ENCODE peak calls at places on chromosomes 5 and 9, in four cellular contexts. H, Y, I and M are unnamed samples.

GRCh38 chr5:73213566-73213998 is 40.6 kb downstream of the TMEM174 start:
- DNase-seq in H (no peak), Y (no peak), I (no peak), M (no peak)

GRCh38 chr9:125043148-125043547 is 100.2 kb downstream of the SCAI start:
- DNase-seq in H (no peak), Y (no peak), I (no peak), M (no peak)

GRCh38 chr5:68331202-68332108 is 115.9 kb downstream of the PIK3R1 start:
- DNase-seq in H (no peak), Y (no peak), I (no peak), M (no peak)

GRCh38 chr9:84170521-84171141 is 169.9 kb downstream of the SLC28A3 start:
- DNase-seq in H (peak; percentile 85), Y (no peak), I (peak; percentile 81), M (peak; percentile 17)

GRCh38 chr9:112493738-112494137 is 7.1 kb downstream of the KIAA1958 start:
- DNase-seq in H (peak; percentile 30), Y (no peak), I (no peak), M (no peak)

GRCh38 chr5:173866249-173867172 is 21.6 kb upstream of the CPEB4 start:
- DNase-seq in H (no peak), Y (no peak), I (no peak), M (no peak)

GRCh38 chr9:755454-756381 is 85.8 kb upstream of the DMRT1 start:
- DNase-seq in H (no peak), Y (no peak), I (peak; percentile 40), M (no peak)

GRCh38 chr9:120610975-120611689 is 31.2 kb upstream of the CDK5RAP2 start:
- DNase-seq in H (no peak), Y (no peak), I (no peak), M (no peak)

GRCh38 chr5:86011937-86012336 is 605.8 kb upstream of the COX7C start:
- DNase-seq in H (no peak), Y (no peak), I (no peak), M (no peak)

GRCh38 chr5:133552925-133553525 is 59.3 kb downstream of the FSTL4 start:
- DNase-seq in H (no peak), Y (peak; percentile 36), I (peak; percentile 41), M (peak; percentile 49)

GRCh38 chr9:20022410-20022809 is 233.6 kb upstream of the SLC24A2 start:
- DNase-seq in H (no peak), Y (no peak), I (no peak), M (no peak)

GRCh38 chr5:125277494-125278154 is 531.2 kb upstream of the ZNF608 start:
- DNase-seq in H (no peak), Y (no peak), I (peak; percentile 72), M (no peak)

GRCh38 chr9:119078015-119078414 is 291.2 kb downstream of the BRINP1 start:
- DNase-seq in H (no peak), Y (no peak), I (no peak), M (no peak)

GRCh38 chr9:130448035-130448624 is 3.4 kb downstream of the ASS1 start:
- DNase-seq in H (no peak), Y (no peak), I (no peak), M (no peak)

GRCh38 chr5:108818613-108819272 is 71.0 kb downstream of the FER start:
- DNase-seq in H (no peak), Y (no peak), I (no peak), M (no peak)

GRCh38 chr5:40826778-40827478 is 8.1 kb downstream of the RPL37 start:
- DNase-seq in H (no peak), Y (no peak), I (no peak), M (no peak)

GRCh38 chr5:181129601-181130000 is 1.4 kb downstream of the OR2V1 start:
- DNase-seq in H (no peak), Y (no peak), I (no peak), M (no peak)

GRCh38 chr5:2817031-2817603 is 65.6 kb upstream of the IRX2 start:
- DNase-seq in H (no peak), Y (no peak), I (no peak), M (no peak)

GRCh38 chr9:92385953-92386352 is 18.4 kb downstream of the OGN start:
- DNase-seq in H (no peak), Y (no peak), I (peak; percentile 2), M (no peak)

GRCh38 chr9:134317431-134318414 is 8.5 kb upstream of the RXRA start:
- DNase-seq in H (peak; percentile 11), Y (no peak), I (no peak), M (no peak)

GRCh38 chr9:20623021-20623747 is 885 bp upstream of the MLLT3 start:
- DNase-seq in H (peak; percentile 30), Y (peak; percentile 72), I (no peak), M (peak; percentile 68)

GRCh38 chr9:32970554-32970953 is 30.9 kb downstream of the APTX start:
- DNase-seq in H (no peak), Y (no peak), I (no peak), M (no peak)

GRCh38 chr9:32966036-32966435 is 35.4 kb downstream of the APTX start:
- DNase-seq in H (no peak), Y (no peak), I (no peak), M (no peak)

GRCh38 chr9:32969270-32969669 is 32.2 kb downstream of the APTX start:
- DNase-seq in H (no peak), Y (no peak), I (no peak), M (no peak)

GRCh38 chr9:32968101-32969011 is 33.1 kb downstream of the APTX start:
- DNase-seq in H (peak; percentile 41), Y (peak; percentile 38), I (peak; percentile 6), M (peak; percentile 37)
- H3K27ac ChIP-seq in H (no peak overlapping the region), Y (no peak overlapping the region), I (no peak overlapping the region), M (no peak overlapping the region)

GRCh38 chr9:6489099-6489498 is 76.1 kb downstream of the UHRF2 start:
- DNase-seq in H (no peak), Y (no peak), I (no peak), M (no peak)
- H3K4me3 ChIP-seq in H (no peak overlapping the region), Y (no peak overlapping the region), I (no peak overlapping the region), M (no peak overlapping the region)

GRCh38 chr5:34674226-34674625 is 18.1 kb downstream of the RAI14 start:
- DNase-seq in H (no peak), Y (no peak), I (no peak), M (no peak)

GRCh38 chr5:34673463-34674125 is 17.5 kb downstream of the RAI14 start:
- DNase-seq in H (no peak), Y (no peak), I (no peak), M (no peak)

GRCh38 chr5:34677428-34677827 is 21.3 kb downstream of the RAI14 start:
- DNase-seq in H (no peak), Y (no peak), I (no peak), M (no peak)

GRCh38 chr5:34676409-34676808 is 20.3 kb downstream of the RAI14 start:
- DNase-seq in H (no peak), Y (no peak), I (no peak), M (no peak)

GRCh38 chr5:34675857-34676256 is 19.7 kb downstream of the RAI14 start:
- DNase-seq in H (no peak), Y (no peak), I (no peak), M (no peak)
- H3K27ac ChIP-seq in H (no peak overlapping the region), Y (no peak overlapping the region), I (no peak overlapping the region), M (no peak overlapping the region)

GRCh38 chr9:108953983-108954574 is 19.9 kb downstream of the ABITRAM start:
- DNase-seq in H (no peak), Y (peak; percentile 16), I (peak; percentile 37), M (no peak)
- H3K4me3 ChIP-seq in H (no peak overlapping the region), Y (no peak overlapping the region), I (no peak overlapping the region), M (no peak overlapping the region)

GRCh38 chr5:157761690-157762611 is 18.4 kb downstream of the LSM11 start:
- DNase-seq in H (no peak), Y (peak; percentile 24), I (peak; percentile 35), M (no peak)
- H3K27ac ChIP-seq in H (no peak overlapping the region), Y (no peak overlapping the region), I (no peak overlapping the region), M (no peak overlapping the region)

DNA sequence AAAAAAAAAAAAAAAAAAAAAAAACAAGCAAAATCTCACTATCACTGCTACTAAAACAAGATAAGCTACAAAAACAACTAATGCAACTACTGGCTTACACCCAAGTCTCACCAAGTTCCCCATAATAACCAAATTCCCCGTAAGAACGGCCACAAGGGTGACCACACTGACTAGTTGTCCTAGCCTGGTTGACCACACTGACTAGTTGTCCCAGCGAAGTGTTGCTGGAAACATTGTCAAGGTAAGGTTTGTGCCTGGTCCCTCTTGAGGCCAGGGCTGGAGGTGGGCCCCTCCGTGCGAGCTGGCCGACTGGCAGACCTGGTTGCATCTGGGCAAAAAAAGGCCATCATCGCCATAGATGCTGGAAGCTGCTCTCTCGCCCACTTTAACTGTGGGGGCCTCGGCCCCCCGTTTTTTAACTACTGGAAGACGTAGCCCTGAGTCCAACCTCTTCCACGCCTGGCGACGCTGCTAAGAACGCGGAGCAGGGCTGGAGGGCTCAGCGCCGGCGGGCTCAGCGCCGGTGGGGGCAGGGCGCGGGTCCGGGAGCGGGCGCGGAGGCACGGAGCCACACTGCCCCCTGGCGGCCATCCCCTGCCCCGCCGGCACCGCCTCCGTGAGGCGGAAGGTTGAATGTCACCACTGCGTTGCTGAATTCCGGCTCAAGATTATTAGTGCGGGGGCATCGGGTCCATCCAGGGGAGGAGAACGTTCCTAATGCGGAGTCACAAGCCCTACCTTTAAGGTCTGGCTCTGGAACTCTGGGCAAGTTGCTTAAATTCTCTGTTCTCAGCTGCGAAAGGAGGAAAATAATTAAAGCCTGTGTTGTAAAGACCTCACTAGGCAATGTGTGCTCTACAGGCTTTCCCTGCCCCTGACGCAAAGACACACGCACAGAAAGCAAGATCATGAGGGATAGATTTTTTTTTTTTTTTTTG is 84.0 kb downstream of the HSD17B3 start:
- DNase-seq in H (peak; percentile 76), Y (peak; percentile 73), I (no peak), M (peak; percentile 48)
- H3K4me3 ChIP-seq in H (peak overlapping the region; percentile 24), Y (peak overlapping the region; percentile 22), I (peak overlapping the region; percentile 30), M (peak overlapping the region; percentile 27)

GRCh38 chr5:37197340-37198050 is 51.7 kb downstream of the CPLANE1 start:
- DNase-seq in H (no peak), Y (peak; percentile 16), I (no peak), M (no peak)
- H3K27ac ChIP-seq in H (no peak overlapping the region), Y (no peak overlapping the region), I (no peak overlapping the region), M (peak overlapping the region; percentile 32)

GRCh38 chr5:151151793-151152192 is 5.8 kb downstream of the ANXA6 start:
- DNase-seq in H (no peak), Y (no peak), I (no peak), M (no peak)
- H3K4me3 ChIP-seq in H (no peak overlapping the region), Y (peak overlapping the region; percentile 35), I (no peak overlapping the region), M (no peak overlapping the region)

DNA sequence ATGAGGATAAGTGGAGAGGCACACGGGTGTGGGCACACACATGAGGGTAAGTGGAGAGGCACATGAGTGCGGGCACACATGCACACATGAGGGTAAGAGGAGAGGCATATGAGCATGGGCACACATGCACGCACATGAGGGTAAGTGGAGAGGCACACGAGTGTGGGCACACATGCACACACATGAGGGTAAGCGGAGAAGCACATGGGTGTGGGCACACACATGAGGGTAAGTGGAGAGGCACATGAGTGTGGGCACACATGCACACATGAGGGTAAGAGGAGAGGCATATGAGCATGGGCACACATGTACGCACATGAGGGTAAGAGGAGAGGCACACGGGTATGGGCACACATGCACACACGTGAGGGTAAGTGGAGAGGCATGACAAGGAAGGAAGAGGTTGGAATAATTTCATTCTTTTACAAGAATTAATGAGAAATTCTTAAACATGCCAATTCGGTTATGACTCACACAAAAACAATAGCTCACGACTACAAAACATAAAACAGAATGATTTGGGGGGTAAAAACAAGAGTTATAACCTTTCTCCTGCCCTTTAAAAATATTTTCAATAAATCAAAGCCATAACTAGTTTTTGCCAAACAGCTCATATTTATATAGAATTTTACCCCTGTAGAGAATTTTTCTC is 67.5 kb downstream of the APBA1 start:
- DNase-seq in H (no peak), Y (no peak), I (no peak), M (no peak)
- H3K27ac ChIP-seq in H (no peak overlapping the region), Y (no peak overlapping the region), I (no peak overlapping the region), M (no peak overlapping the region)